ENCODE peak calls at places on chromosomes 7 and 10, in six cellular contexts. One of them, this sample, is unnamed.

GRCh38 chr10:69413221-69413865 is 3.4 kb downstream of the TACR2 start:
- DNase-seq in A549: peak; percentile 49
- DNase-seq in ovary: peak; percentile 85
- DNase-seq in Peyer's patch: peak; percentile 64
- DNase-seq in mammary epithelial cell: no peak
- DNase-seq in heart right ventricle: peak; percentile 69
- DNase-seq in this sample: peak; percentile 94

GRCh38 chr7:5689118-5689517 is 92.3 kb downstream of the RNF216 start:
- DNase-seq in Peyer's patch: no peak
- DNase-seq in mammary epithelial cell: no peak
- DNase-seq in A549: no peak
- DNase-seq in ovary: no peak
- DNase-seq in heart right ventricle: no peak
- DNase-seq in this sample: no peak

GRCh38 chr7:119706608-119707007 is 566.4 kb upstream of the KCND2 start:
- DNase-seq in ovary: no peak
- DNase-seq in Peyer's patch: no peak
- DNase-seq in A549: no peak
- DNase-seq in heart right ventricle: no peak
- DNase-seq in mammary epithelial cell: no peak
- DNase-seq in this sample: no peak

GRCh38 chr7:105060394-105060793 is 46.4 kb downstream of the KMT2E start:
- DNase-seq in mammary epithelial cell: peak; percentile 47
- DNase-seq in ovary: no peak
- DNase-seq in Peyer's patch: no peak
- DNase-seq in A549: no peak
- DNase-seq in heart right ventricle: no peak
- DNase-seq in this sample: no peak

GRCh38 chr7:27961255-27961654 is 219.3 kb downstream of the JAZF1 start:
- DNase-seq in heart right ventricle: no peak
- DNase-seq in A549: no peak
- DNase-seq in mammary epithelial cell: peak; percentile 72
- DNase-seq in ovary: no peak
- DNase-seq in Peyer's patch: no peak
- DNase-seq in this sample: no peak

GRCh38 chr7:516606-517456 is 2.8 kb downstream of the PDGFA start:
- DNase-seq in A549: peak; percentile 64
- DNase-seq in mammary epithelial cell: peak; percentile 73
- DNase-seq in Peyer's patch: no peak
- DNase-seq in heart right ventricle: no peak
- DNase-seq in ovary: peak; percentile 76
- DNase-seq in this sample: no peak

GRCh38 chr10:17003666-17004065 is 125.9 kb downstream of the CUBN start:
- DNase-seq in ovary: no peak
- DNase-seq in mammary epithelial cell: no peak
- DNase-seq in Peyer's patch: no peak
- DNase-seq in heart right ventricle: no peak
- DNase-seq in A549: no peak
- DNase-seq in this sample: no peak

GRCh38 chr10:7008645-7009044 is 402.2 kb downstream of the SFMBT2 start:
- DNase-seq in heart right ventricle: no peak
- DNase-seq in mammary epithelial cell: no peak
- DNase-seq in ovary: no peak
- DNase-seq in Peyer's patch: no peak
- DNase-seq in A549: no peak
- DNase-seq in this sample: no peak

GRCh38 chr10:75542084-75542483 is 110.7 kb downstream of the LRMDA start:
- DNase-seq in ovary: no peak
- DNase-seq in heart right ventricle: no peak
- DNase-seq in Peyer's patch: no peak
- DNase-seq in A549: no peak
- DNase-seq in mammary epithelial cell: no peak
- DNase-seq in this sample: no peak

GRCh38 chr10:125101581-125101980 is 58.8 kb downstream of the CTBP2 start:
- DNase-seq in Peyer's patch: no peak
- DNase-seq in mammary epithelial cell: no peak
- DNase-seq in heart right ventricle: no peak
- DNase-seq in A549: no peak
- DNase-seq in ovary: peak; percentile 7
- DNase-seq in this sample: peak; percentile 36

GRCh38 chr10:124005091-124005490 is 88.3 kb downstream of the CHST15 start:
- DNase-seq in ovary: peak; percentile 31
- DNase-seq in A549: no peak
- DNase-seq in mammary epithelial cell: no peak
- DNase-seq in heart right ventricle: no peak
- DNase-seq in Peyer's patch: peak; percentile 10
- DNase-seq in this sample: peak; percentile 66

GRCh38 chr10:125080984-125081383 is 79.4 kb downstream of the CTBP2 start:
- DNase-seq in A549: no peak
- DNase-seq in mammary epithelial cell: no peak
- DNase-seq in ovary: no peak
- DNase-seq in heart right ventricle: no peak
- DNase-seq in Peyer's patch: no peak
- DNase-seq in this sample: peak; percentile 37

GRCh38 chr7:2405601-2406345 is 2.4 kb downstream of the CHST12 start:
- DNase-seq in ovary: no peak
- DNase-seq in A549: no peak
- DNase-seq in mammary epithelial cell: no peak
- DNase-seq in Peyer's patch: peak; percentile 67
- DNase-seq in heart right ventricle: no peak
- DNase-seq in this sample: no peak

GRCh38 chr7:28778781-28779180 is 179.3 kb downstream of the TRIL start:
- DNase-seq in mammary epithelial cell: no peak
- DNase-seq in A549: no peak
- DNase-seq in heart right ventricle: no peak
- DNase-seq in ovary: no peak
- DNase-seq in Peyer's patch: no peak
- DNase-seq in this sample: no peak

GRCh38 chr7:70056363-70056762 is 458.1 kb downstream of the AUTS2 start:
- DNase-seq in Peyer's patch: no peak
- DNase-seq in A549: no peak
- DNase-seq in mammary epithelial cell: no peak
- DNase-seq in ovary: no peak
- DNase-seq in heart right ventricle: no peak
- DNase-seq in this sample: no peak

GRCh38 chr10:125048101-125048864 is 106.4 kb downstream of the ZRANB1 start:
- DNase-seq in Peyer's patch: peak; percentile 45
- DNase-seq in ovary: peak; percentile 93
- DNase-seq in heart right ventricle: peak; percentile 86
- DNase-seq in A549: peak; percentile 86
- DNase-seq in mammary epithelial cell: peak; percentile 74
- DNase-seq in this sample: peak; percentile 94

GRCh38 chr10:69647819-69648218 is 17.8 kb downstream of the FAM241B start:
- DNase-seq in heart right ventricle: no peak
- DNase-seq in A549: no peak
- DNase-seq in mammary epithelial cell: no peak
- DNase-seq in Peyer's patch: no peak
- DNase-seq in ovary: no peak
- DNase-seq in this sample: peak; percentile 39

GRCh38 chr10:106175760-106176377 is 988.6 kb downstream of the SORCS1 start:
- DNase-seq in A549: peak; percentile 12
- DNase-seq in heart right ventricle: no peak
- DNase-seq in Peyer's patch: no peak
- DNase-seq in mammary epithelial cell: peak; percentile 8
- DNase-seq in ovary: no peak
- DNase-seq in this sample: no peak

GRCh38 chr10:73597346-73597745 is 6.2 kb upstream of the USP54 start:
- DNase-seq in A549: no peak
- DNase-seq in heart right ventricle: no peak
- DNase-seq in Peyer's patch: no peak
- DNase-seq in ovary: no peak
- DNase-seq in mammary epithelial cell: peak; percentile 63
- DNase-seq in this sample: no peak

GRCh38 chr10:63522129-63522687 is 1.0 kb downstream of the REEP3 start:
- DNase-seq in heart right ventricle: no peak
- DNase-seq in mammary epithelial cell: peak; percentile 32
- DNase-seq in Peyer's patch: no peak
- DNase-seq in A549: peak; percentile 33
- DNase-seq in ovary: no peak
- DNase-seq in this sample: no peak

GRCh38 chr7:124552217-124552616 is 213.4 kb downstream of the GPR37 start:
- DNase-seq in mammary epithelial cell: peak; percentile 9
- DNase-seq in A549: no peak
- DNase-seq in heart right ventricle: no peak
- DNase-seq in Peyer's patch: no peak
- DNase-seq in ovary: no peak
- DNase-seq in this sample: no peak

GRCh38 chr10:21368022-21368582 is 157.4 kb downstream of the SKIDA1 start:
- DNase-seq in Peyer's patch: no peak
- DNase-seq in ovary: no peak
- DNase-seq in A549: peak; percentile 44
- DNase-seq in mammary epithelial cell: no peak
- DNase-seq in heart right ventricle: no peak
- DNase-seq in this sample: no peak

GRCh38 chr7:10644849-10645248 is 328.8 kb upstream of the PHF14 start:
- DNase-seq in heart right ventricle: no peak
- DNase-seq in A549: no peak
- DNase-seq in ovary: no peak
- DNase-seq in Peyer's patch: no peak
- DNase-seq in mammary epithelial cell: no peak
- DNase-seq in this sample: no peak

GRCh38 chr7:35906191-35906908 is 105.5 kb downstream of the SEPTIN7 start:
- DNase-seq in heart right ventricle: peak; percentile 75
- DNase-seq in A549: peak; percentile 84
- DNase-seq in ovary: no peak
- DNase-seq in Peyer's patch: peak; percentile 52
- DNase-seq in mammary epithelial cell: peak; percentile 54
- DNase-seq in this sample: peak; percentile 73

DNA sequence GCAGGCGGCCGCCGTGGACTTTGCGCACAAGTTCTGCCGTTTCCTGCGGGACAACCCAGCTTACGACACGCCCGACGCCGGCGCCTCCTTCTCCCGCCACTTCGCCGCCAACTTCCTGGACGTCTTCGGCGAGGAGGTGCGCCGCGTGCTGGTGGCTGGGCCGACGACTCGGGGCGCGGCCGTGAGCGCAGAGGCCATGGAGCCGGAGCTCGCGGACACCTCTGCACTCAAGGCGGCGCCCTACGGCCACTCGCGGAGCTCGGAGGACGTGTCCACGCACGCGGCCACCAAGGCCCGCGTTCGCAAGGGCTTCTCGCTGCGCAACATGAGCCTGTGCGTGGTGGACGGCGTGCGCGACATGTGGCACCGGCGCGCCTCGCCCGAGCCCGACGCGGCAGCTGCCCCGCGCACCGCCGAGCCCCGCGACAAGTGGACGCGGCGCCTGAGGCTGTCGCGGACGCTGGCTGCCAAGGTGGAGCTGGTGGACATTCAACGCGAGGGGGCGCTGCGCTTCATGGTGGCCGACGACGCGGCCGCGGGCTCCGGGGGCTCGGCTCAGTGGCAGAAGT is 14.1 kb downstream of the SH2B2 start:
- DNase-seq in Peyer's patch: no peak
- DNase-seq in ovary: no peak
- DNase-seq in mammary epithelial cell: no peak
- DNase-seq in heart right ventricle: no peak
- DNase-seq in A549: no peak
- DNase-seq in this sample: no peak
- TF ChIP-seq CTCF in Peyer's patch: no peak
- TF ChIP-seq CTCF in ovary: no peak
- TF ChIP-seq CTCF in mammary epithelial cell: no peak
- TF ChIP-seq CTCF in heart right ventricle: peak; percentile 50
- TF ChIP-seq CTCF in A549: no peak
- TF ChIP-seq CTCF in this sample: no peak

GRCh38 chr7:22582860-22583640 is 83.1 kb upstream of the STEAP1B start:
- DNase-seq in Peyer's patch: no peak
- DNase-seq in mammary epithelial cell: peak; percentile 79
- DNase-seq in ovary: no peak
- DNase-seq in heart right ventricle: no peak
- DNase-seq in A549: peak; percentile 86
- DNase-seq in this sample: no peak
- H3K27ac ChIP-seq in Peyer's patch: no peak overlapping the region
- H3K27ac ChIP-seq in mammary epithelial cell: no peak overlapping the region
- H3K27ac ChIP-seq in ovary: no peak overlapping the region
- H3K27ac ChIP-seq in heart right ventricle: no peak overlapping the region
- H3K27ac ChIP-seq in A549: peak overlapping the region; percentile 46
- H3K27ac ChIP-seq in this sample: peak overlapping the region; percentile 5

GRCh38 chr7:127514499-127514898 is 70.9 kb downstream of the GCC1 start:
- DNase-seq in mammary epithelial cell: peak; percentile 11
- DNase-seq in Peyer's patch: no peak
- DNase-seq in A549: peak; percentile 54
- DNase-seq in heart right ventricle: no peak
- DNase-seq in ovary: no peak
- DNase-seq in this sample: no peak
- TF ChIP-seq CTCF in mammary epithelial cell: peak; percentile 60
- TF ChIP-seq CTCF in Peyer's patch: peak; percentile 35
- TF ChIP-seq CTCF in A549: peak; percentile 45
- TF ChIP-seq CTCF in heart right ventricle: peak; percentile 48
- TF ChIP-seq CTCF in ovary: no peak
- TF ChIP-seq CTCF in this sample: peak; percentile 26

GRCh38 chr7:111990597-111990996 is 215.6 kb downstream of the DOCK4 start:
- DNase-seq in Peyer's patch: no peak
- DNase-seq in A549: no peak
- DNase-seq in heart right ventricle: no peak
- DNase-seq in mammary epithelial cell: no peak
- DNase-seq in ovary: no peak
- DNase-seq in this sample: no peak

GRCh38 chr7:111982804-111983203 is 223.4 kb downstream of the DOCK4 start:
- DNase-seq in heart right ventricle: no peak
- DNase-seq in A549: no peak
- DNase-seq in Peyer's patch: no peak
- DNase-seq in ovary: no peak
- DNase-seq in mammary epithelial cell: no peak
- DNase-seq in this sample: no peak

GRCh38 chr7:111985802-111986201 is 220.4 kb downstream of the DOCK4 start:
- DNase-seq in mammary epithelial cell: peak; percentile 62
- DNase-seq in Peyer's patch: no peak
- DNase-seq in heart right ventricle: no peak
- DNase-seq in ovary: no peak
- DNase-seq in A549: no peak
- DNase-seq in this sample: no peak

GRCh38 chr7:111986601-111987000 is 219.6 kb downstream of the DOCK4 start:
- DNase-seq in A549: no peak
- DNase-seq in Peyer's patch: no peak
- DNase-seq in ovary: no peak
- DNase-seq in heart right ventricle: no peak
- DNase-seq in mammary epithelial cell: no peak
- DNase-seq in this sample: no peak

DNA sequence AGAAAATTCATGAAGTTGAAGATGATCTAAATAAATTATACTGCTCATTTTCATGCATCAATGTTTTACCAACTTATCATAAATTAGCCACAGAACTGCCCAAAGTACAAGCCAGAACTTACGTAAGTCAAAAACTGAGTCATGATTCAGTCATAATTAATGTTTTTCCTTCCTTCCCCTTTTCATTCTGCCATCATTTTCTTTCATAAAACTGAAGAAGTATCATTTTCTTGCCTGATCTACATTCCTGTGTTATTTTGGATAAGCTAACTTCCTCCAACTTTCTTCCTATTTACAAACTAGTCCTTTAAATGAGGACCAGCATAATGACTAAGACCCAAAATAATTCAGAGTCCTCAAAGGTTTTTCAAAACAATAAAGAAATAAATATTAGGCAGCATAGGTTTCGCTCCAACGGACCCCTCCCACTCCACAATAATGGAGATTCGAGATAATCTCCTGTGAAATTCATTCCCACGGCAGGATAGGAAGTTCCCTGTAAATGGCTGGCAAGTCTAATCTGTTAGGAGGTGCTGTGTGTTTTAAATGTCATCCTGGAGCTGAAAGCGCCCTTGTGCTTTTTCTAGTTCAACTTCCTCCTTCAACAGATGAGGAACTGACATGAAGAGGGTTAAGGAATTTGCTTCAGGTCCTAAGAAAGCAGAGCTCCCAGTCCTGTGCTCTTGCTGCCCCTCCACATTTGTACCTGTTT is 218.9 kb downstream of the DOCK4 start:
- DNase-seq in ovary: no peak
- DNase-seq in A549: no peak
- DNase-seq in mammary epithelial cell: peak; percentile 62
- DNase-seq in heart right ventricle: peak; percentile 40
- DNase-seq in Peyer's patch: no peak
- DNase-seq in this sample: no peak
- H3K27ac ChIP-seq in ovary: no peak overlapping the region
- H3K27ac ChIP-seq in A549: no peak overlapping the region
- H3K27ac ChIP-seq in mammary epithelial cell: no peak overlapping the region
- H3K27ac ChIP-seq in heart right ventricle: peak overlapping the region; percentile 65
- H3K27ac ChIP-seq in Peyer's patch: no peak overlapping the region
- H3K27ac ChIP-seq in this sample: no peak overlapping the region